ENCODE peak calls at places on chromosomes 11 and 22, in eight cellular contexts. E, O, B, L, X, T, F and Y are unnamed samples.

GRCh38 chr22:25067851-25068421 is 115.4 kb downstream of the KIAA1671 start:
- DNase-seq in L (peak; percentile 41), E (no peak), X (no peak), B (no peak), F (no peak), T (no peak), O (peak; percentile 95), Y (no peak)

GRCh38 chr11:86548278-86548917 is 124.0 kb downstream of the ME3 start:
- DNase-seq in E (peak; percentile 63), T (no peak), F (no peak), L (no peak), X (no peak), O (no peak), B (peak; percentile 56), Y (no peak)

GRCh38 chr22:19974233-19974861 is 32.7 kb upstream of the TXNRD2 start:
- DNase-seq in B (no peak), L (no peak), O (no peak), E (peak; percentile 42), F (no peak), T (no peak), X (no peak), Y (no peak)

GRCh38 chr22:20957691-20958440 is 9.2 kb upstream of the AIFM3 start:
- DNase-seq in L (no peak), T (no peak), O (no peak), E (no peak), X (peak; percentile 33), B (no peak), F (no peak), Y (no peak)

GRCh38 chr22:35752833-35753189 is 35.1 kb downstream of the APOL5 start:
- DNase-seq in O (no peak), B (no peak), E (no peak), X (no peak), L (no peak), T (no peak), F (no peak), Y (no peak)

GRCh38 chr22:22167791-22168189 is 76.8 kb upstream of the VPREB1 start:
- DNase-seq in T (no peak), F (no peak), B (no peak), L (no peak), X (no peak), E (no peak), O (no peak), Y (no peak)

GRCh38 chr22:31243339-31244043 is 31.4 kb downstream of the LIMK2 start:
- DNase-seq in B (no peak), E (no peak), T (no peak), L (no peak), O (no peak), X (no peak), F (no peak), Y (no peak)

GRCh38 chr11:93476796-93477195 is 66.4 kb downstream of the SMCO4 start:
- DNase-seq in T (no peak), L (no peak), B (peak; percentile 9), X (no peak), O (no peak), E (peak; percentile 28), F (peak; percentile 50), Y (peak; percentile 29)

GRCh38 chr11:8721740-8722139 is 39.1 kb downstream of the RPL27A start:
- DNase-seq in L (no peak), B (no peak), O (no peak), F (no peak), E (no peak), T (no peak), X (no peak), Y (no peak)

GRCh38 chr11:10155793-10156490 is 138.1 kb downstream of the SBF2 start:
- DNase-seq in L (no peak), O (no peak), X (no peak), F (no peak), E (no peak), T (no peak), B (no peak), Y (no peak)

GRCh38 chr11:130435671-130436070 is 7.3 kb upstream of the ADAMTS8 start:
- DNase-seq in T (no peak), F (no peak), E (peak; percentile 37), B (no peak), X (no peak), O (no peak), L (no peak), Y (no peak)

GRCh38 chr11:128291835-128292234 is 295.5 kb downstream of the ETS1 start:
- DNase-seq in F (no peak), E (no peak), T (no peak), X (no peak), B (no peak), O (peak; percentile 73), L (no peak), Y (no peak)

GRCh38 chr11:131584694-131585592 is 214.5 kb downstream of the NTM start:
- DNase-seq in T (no peak), L (no peak), E (no peak), B (no peak), F (no peak), O (no peak), X (peak; percentile 15), Y (no peak)

GRCh38 chr11:33211588-33211987 is 45.6 kb upstream of the HIPK3 start:
- DNase-seq in O (no peak), X (no peak), E (no peak), B (no peak), L (no peak), F (no peak), T (no peak), Y (no peak)

GRCh38 chr22:26550498-26551033 is 38.3 kb upstream of the TFIP11 start:
- DNase-seq in O (no peak), E (peak; percentile 87), T (peak; percentile 56), L (no peak), F (peak; percentile 80), B (peak; percentile 82), X (peak; percentile 74), Y (peak; percentile 96)

GRCh38 chr11:45659818-45660160 is 5.6 kb downstream of the CHST1 start:
- DNase-seq in O (no peak), B (no peak), T (no peak), X (no peak), F (no peak), L (no peak), E (no peak), Y (no peak)

GRCh38 chr11:126152586-126152985 is 58.9 kb downstream of the RPUSD4 start:
- DNase-seq in X (no peak), L (no peak), F (no peak), B (no peak), T (no peak), O (no peak), E (no peak), Y (no peak)

GRCh38 chr22:25200967-25201366 is 1.3 kb downstream of the CRYBB3 start:
- DNase-seq in F (no peak), E (no peak), T (no peak), L (no peak), X (no peak), B (no peak), O (no peak), Y (no peak)

GRCh38 chr11:67376873-67377808 is 3.7 kb upstream of the CLCF1 start:
- DNase-seq in X (no peak), L (no peak), O (no peak), F (no peak), T (no peak), E (no peak), B (no peak), Y (no peak)

GRCh38 chr11:121671276-121672168 is 218.8 kb upstream of the SORL1-AS1 start:
- DNase-seq in E (no peak), T (peak; percentile 63), L (no peak), O (no peak), X (no peak), B (no peak), F (no peak), Y (peak; percentile 71)

GRCh38 chr22:20748820-20749428 is 25.0 kb upstream of the SERPIND1 start:
- DNase-seq in T (no peak), B (no peak), X (no peak), O (no peak), E (no peak), F (no peak), L (no peak), Y (peak; percentile 69)

GRCh38 chr11:129109701-129110100 is 82.4 kb downstream of the ARHGAP32 start:
- DNase-seq in B (no peak), L (no peak), E (no peak), F (no peak), X (no peak), O (no peak), T (no peak), Y (no peak)

GRCh38 chr22:38753894-38754246 is 1.9 kb downstream of the SUN2 start:
- DNase-seq in O (no peak), B (no peak), L (no peak), T (no peak), X (no peak), F (no peak), E (no peak), Y (no peak)
- H3K4me3 ChIP-seq in O (peak overlapping the region; percentile 98), B (peak overlapping the region; percentile 69), L (peak overlapping the region; percentile 77), T (no peak overlapping the region), X (peak overlapping the region; percentile 79), F (no peak overlapping the region), E (no peak overlapping the region), Y (peak overlapping the region; percentile 63)

GRCh38 chr22:40385041-40385782 is 14.8 kb downstream of the SGSM3 start:
- DNase-seq in E (no peak), X (no peak), L (no peak), T (no peak), F (no peak), O (no peak), B (no peak), Y (no peak)

GRCh38 chr22:40391417-40391816 is 21.0 kb downstream of the SGSM3 start:
- DNase-seq in B (no peak), F (no peak), L (no peak), E (no peak), O (no peak), X (no peak), T (no peak), Y (no peak)

GRCh38 chr22:40383905-40384304 is 13.5 kb downstream of the SGSM3 start:
- DNase-seq in O (no peak), F (peak; percentile 43), E (peak; percentile 88), X (no peak), L (no peak), T (no peak), B (peak; percentile 29), Y (no peak)

GRCh38 chr22:40388231-40388630 is 17.8 kb downstream of the SGSM3 start:
- DNase-seq in B (no peak), O (no peak), T (no peak), L (no peak), E (no peak), F (no peak), X (no peak), Y (no peak)

GRCh38 chr22:40387758-40388157 is 17.4 kb downstream of the SGSM3 start:
- DNase-seq in L (no peak), X (no peak), O (no peak), E (no peak), B (no peak), F (no peak), T (no peak), Y (no peak)
- H3K4me3 ChIP-seq in L (no peak overlapping the region), X (no peak overlapping the region), O (no peak overlapping the region), E (no peak overlapping the region), B (no peak overlapping the region), F (no peak overlapping the region), T (no peak overlapping the region), Y (no peak overlapping the region)

GRCh38 chr11:96150609-96151008 is 192.4 kb downstream of the MAML2 start:
- DNase-seq in X (no peak), O (no peak), L (no peak), E (no peak), F (no peak), B (no peak), T (no peak), Y (no peak)
- H3K4me3 ChIP-seq in X (no peak overlapping the region), O (no peak overlapping the region), L (no peak overlapping the region), E (no peak overlapping the region), F (no peak overlapping the region), B (no peak overlapping the region), T (no peak overlapping the region), Y (no peak overlapping the region)

GRCh38 chr22:43183496-43184263 is 3.3 kb downstream of the TTLL12 start:
- DNase-seq in E (peak; percentile 28), B (no peak), X (no peak), F (peak; percentile 45), T (no peak), O (no peak), L (no peak), Y (peak; percentile 47)
- H3K4me3 ChIP-seq in E (no peak overlapping the region), B (no peak overlapping the region), X (no peak overlapping the region), F (no peak overlapping the region), T (no peak overlapping the region), O (no peak overlapping the region), L (no peak overlapping the region), Y (no peak overlapping the region)